ENCODE peak calls at places on chromosomes 5 and 9, in eight cellular contexts. One of them, this sample, is unnamed.
A peak's percentile ranks its signal among the peaks of the same experiment; 100 is the strongest.

GRCh38 chr5:1538276-1538675 is 14.5 kb upstream of the LPCAT1 start:
- DNase-seq in left ventricle myocardium inferior: no peak
- DNase-seq in dermis blood vessel endothelial cell: no peak
- DNase-seq in activated naive CD4-positive, alpha-beta T cell treated with anti-CD3 and anti-CD28 coated beads for 36 hours: no peak
- DNase-seq in EL: no peak
- DNase-seq in osteocyte: peak; percentile 63
- DNase-seq in stromal cell of bone marrow: no peak
- DNase-seq in neural progenitor cell: no peak
- DNase-seq in this sample: no peak

GRCh38 chr5:124872615-124873014 is 126.2 kb upstream of the ZNF608 start:
- DNase-seq in EL: no peak
- DNase-seq in activated naive CD4-positive, alpha-beta T cell treated with anti-CD3 and anti-CD28 coated beads for 36 hours: no peak
- DNase-seq in left ventricle myocardium inferior: no peak
- DNase-seq in dermis blood vessel endothelial cell: no peak
- DNase-seq in neural progenitor cell: no peak
- DNase-seq in stromal cell of bone marrow: no peak
- DNase-seq in osteocyte: no peak
- DNase-seq in this sample: no peak

GRCh38 chr9:15617782-15618181 is 64.9 kb downstream of the CCDC171 start:
- DNase-seq in osteocyte: no peak
- DNase-seq in neural progenitor cell: no peak
- DNase-seq in activated naive CD4-positive, alpha-beta T cell treated with anti-CD3 and anti-CD28 coated beads for 36 hours: no peak
- DNase-seq in dermis blood vessel endothelial cell: no peak
- DNase-seq in EL: no peak
- DNase-seq in stromal cell of bone marrow: no peak
- DNase-seq in left ventricle myocardium inferior: no peak
- DNase-seq in this sample: no peak

GRCh38 chr9:26012797-26013594 is 334.8 kb upstream of the TUSC1 start:
- DNase-seq in stromal cell of bone marrow: peak; percentile 8
- DNase-seq in osteocyte: no peak
- DNase-seq in left ventricle myocardium inferior: no peak
- DNase-seq in neural progenitor cell: no peak
- DNase-seq in activated naive CD4-positive, alpha-beta T cell treated with anti-CD3 and anti-CD28 coated beads for 36 hours: no peak
- DNase-seq in dermis blood vessel endothelial cell: no peak
- DNase-seq in EL: peak; percentile 63
- DNase-seq in this sample: no peak

GRCh38 chr5:55868846-55869245 is 17.7 kb downstream of the IL31RA start:
- DNase-seq in dermis blood vessel endothelial cell: peak; percentile 98
- DNase-seq in osteocyte: no peak
- DNase-seq in neural progenitor cell: no peak
- DNase-seq in EL: peak; percentile 98
- DNase-seq in stromal cell of bone marrow: peak; percentile 98
- DNase-seq in left ventricle myocardium inferior: no peak
- DNase-seq in activated naive CD4-positive, alpha-beta T cell treated with anti-CD3 and anti-CD28 coated beads for 36 hours: peak; percentile 80
- DNase-seq in this sample: no peak

GRCh38 chr5:180345781-180346180 is 7.4 kb downstream of the GFPT2 start:
- DNase-seq in stromal cell of bone marrow: no peak
- DNase-seq in neural progenitor cell: no peak
- DNase-seq in activated naive CD4-positive, alpha-beta T cell treated with anti-CD3 and anti-CD28 coated beads for 36 hours: no peak
- DNase-seq in left ventricle myocardium inferior: no peak
- DNase-seq in EL: no peak
- DNase-seq in dermis blood vessel endothelial cell: no peak
- DNase-seq in osteocyte: no peak
- DNase-seq in this sample: peak; percentile 22

GRCh38 chr9:13817754-13818278 is 496.1 kb downstream of the NFIB start:
- DNase-seq in dermis blood vessel endothelial cell: no peak
- DNase-seq in activated naive CD4-positive, alpha-beta T cell treated with anti-CD3 and anti-CD28 coated beads for 36 hours: no peak
- DNase-seq in osteocyte: no peak
- DNase-seq in stromal cell of bone marrow: no peak
- DNase-seq in EL: no peak
- DNase-seq in left ventricle myocardium inferior: no peak
- DNase-seq in neural progenitor cell: no peak
- DNase-seq in this sample: no peak

GRCh38 chr9:93650448-93650847 is 74.1 kb downstream of the PHF2 start:
- DNase-seq in dermis blood vessel endothelial cell: no peak
- DNase-seq in osteocyte: no peak
- DNase-seq in EL: no peak
- DNase-seq in activated naive CD4-positive, alpha-beta T cell treated with anti-CD3 and anti-CD28 coated beads for 36 hours: no peak
- DNase-seq in stromal cell of bone marrow: no peak
- DNase-seq in left ventricle myocardium inferior: peak; percentile 12
- DNase-seq in neural progenitor cell: no peak
- DNase-seq in this sample: no peak

GRCh38 chr5:1021136-1021968 is 12.8 kb downstream of the NKD2 start:
- DNase-seq in stromal cell of bone marrow: no peak
- DNase-seq in dermis blood vessel endothelial cell: no peak
- DNase-seq in EL: no peak
- DNase-seq in osteocyte: no peak
- DNase-seq in activated naive CD4-positive, alpha-beta T cell treated with anti-CD3 and anti-CD28 coated beads for 36 hours: no peak
- DNase-seq in left ventricle myocardium inferior: peak; percentile 7
- DNase-seq in neural progenitor cell: no peak
- DNase-seq in this sample: peak; percentile 26

GRCh38 chr9:109771084-109771483 is 8.9 kb upstream of the PALM2AKAP2 start:
- DNase-seq in left ventricle myocardium inferior: no peak
- DNase-seq in stromal cell of bone marrow: no peak
- DNase-seq in osteocyte: no peak
- DNase-seq in activated naive CD4-positive, alpha-beta T cell treated with anti-CD3 and anti-CD28 coated beads for 36 hours: no peak
- DNase-seq in neural progenitor cell: peak; percentile 65
- DNase-seq in dermis blood vessel endothelial cell: no peak
- DNase-seq in EL: peak; percentile 94
- DNase-seq in this sample: no peak